ENCODE peak calls at places on chromosomes 1 and 21, in four cellular contexts. Z is CD8-positive, alpha-beta T cell; U is ovary; C is lower lobe of right lung. R is an unnamed sample.
A peak's percentile ranks its signal among the peaks of the same experiment; 100 is the strongest.

GRCh38 chr21:42721341-42721824 is 68.0 kb downstream of the PDE9A start:
- DNase-seq in Z (no peak), C (no peak), U (no peak), R (no peak)

GRCh38 chr1:231295938-231296337 is 41.7 kb downstream of the EXOC8 start:
- DNase-seq in C (no peak), U (no peak), Z (no peak), R (no peak)

GRCh38 chr1:157595356-157595755 is 2.5 kb downstream of the FCRL4 start:
- DNase-seq in C (no peak), U (no peak), Z (no peak), R (no peak)

GRCh38 chr1:236748471-236748870 is 46.6 kb upstream of the MTR start:
- DNase-seq in Z (no peak), U (no peak), C (no peak), R (no peak)

GRCh38 chr1:3327936-3328590 is 126.4 kb upstream of the ARHGEF16 start:
- DNase-seq in Z (no peak), C (no peak), U (no peak), R (peak; percentile 76)

GRCh38 chr1:185337221-185337620 is 20.2 kb upstream of the IVNS1ABP start:
- DNase-seq in Z (no peak), U (no peak), C (no peak), R (no peak)

GRCh38 chr21:33024278-33025103 is 1.2 kb upstream of the OLIG2 start:
- DNase-seq in U (no peak), C (no peak), Z (no peak), R (no peak)

GRCh38 chr1:145884675-145885074 is 991 bp downstream of the ANKRD35 start:
- DNase-seq in U (no peak), C (no peak), Z (no peak), R (no peak)

GRCh38 chr1:236913371-236914037 is 90.7 kb downstream of the MT1HL1 start:
- DNase-seq in C (no peak), U (no peak), Z (no peak), R (no peak)

GRCh38 chr1:243421784-243422183 is 165.9 kb downstream of the SDCCAG8 start:
- DNase-seq in U (peak; percentile 59), C (no peak), Z (no peak), R (no peak)

GRCh38 chr1:2386636-2387611 is 4.4 kb downstream of the MORN1 start:
- DNase-seq in U (peak; percentile 37), C (peak; percentile 41), Z (no peak), R (no peak)

GRCh38 chr1:162285149-162285561 is 91.5 kb downstream of the SPATA46 start:
- DNase-seq in U (no peak), C (peak; percentile 74), Z (no peak), R (peak; percentile 28)

GRCh38 chr1:32276328-32276727 is 15.6 kb upstream of the HDAC1 start:
- DNase-seq in Z (no peak), C (no peak), U (no peak), R (no peak)

GRCh38 chr1:229874150-229874549 is 192.9 kb upstream of the GALNT2 start:
- DNase-seq in U (no peak), Z (no peak), C (no peak), R (no peak)

GRCh38 chr1:107264561-107264960 is 123.7 kb downstream of the NTNG1 start:
- DNase-seq in U (no peak), Z (no peak), C (no peak), R (no peak)

GRCh38 chr1:205480349-205481278 is 23.9 kb upstream of the CDK18 start:
- DNase-seq in Z (peak; percentile 43), U (no peak), C (no peak), R (no peak)

GRCh38 chr1:39381839-39382238 is 109.6 kb upstream of the BMP8A start:
- DNase-seq in C (no peak), U (no peak), Z (no peak), R (peak; percentile 51)

GRCh38 chr1:39376656-39377055 is 114.8 kb upstream of the BMP8A start:
- DNase-seq in Z (no peak), C (no peak), U (no peak), R (no peak)

GRCh38 chr1:39379187-39379586 is 112.2 kb upstream of the BMP8A start:
- DNase-seq in Z (no peak), C (no peak), U (no peak), R (no peak)

GRCh38 chr1:39380036-39380435 is 111.4 kb upstream of the BMP8A start:
- DNase-seq in Z (no peak), U (no peak), C (no peak), R (no peak)

DNA sequence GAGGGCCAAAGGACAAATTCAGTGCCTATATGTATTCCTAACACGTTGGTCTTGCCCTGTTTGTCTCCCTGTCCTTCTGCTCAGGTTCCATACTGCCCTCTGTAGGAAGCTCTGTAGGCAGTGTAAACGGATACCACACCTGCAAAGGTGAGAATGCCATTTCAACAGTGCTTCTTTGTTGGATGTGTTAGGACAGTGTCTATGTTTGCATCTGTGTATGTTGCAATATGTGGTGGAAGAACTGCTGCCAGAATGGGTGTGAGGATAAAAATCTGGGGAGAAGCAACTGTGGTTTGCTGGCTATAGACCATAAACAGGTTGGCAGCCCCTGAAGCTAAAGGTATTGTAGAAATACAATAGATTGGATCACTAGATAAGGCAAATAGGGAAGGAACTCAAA is 113.1 kb upstream of the BMP8A start:
- DNase-seq in Z (no peak), U (no peak), C (no peak), R (no peak)
- TF ChIP-seq CTCF in Z (no peak), U (no peak), C (peak; percentile 25), R (peak; percentile 43)

GRCh38 chr1:155139895-155140629 is at the start of gene DPM3:
- DNase-seq in C (peak; percentile 95), Z (peak; percentile 73), U (peak; percentile 91), R (peak; percentile 90)
- TF ChIP-seq CTCF in C (no peak), Z (no peak), U (no peak), R (no peak)

DNA sequence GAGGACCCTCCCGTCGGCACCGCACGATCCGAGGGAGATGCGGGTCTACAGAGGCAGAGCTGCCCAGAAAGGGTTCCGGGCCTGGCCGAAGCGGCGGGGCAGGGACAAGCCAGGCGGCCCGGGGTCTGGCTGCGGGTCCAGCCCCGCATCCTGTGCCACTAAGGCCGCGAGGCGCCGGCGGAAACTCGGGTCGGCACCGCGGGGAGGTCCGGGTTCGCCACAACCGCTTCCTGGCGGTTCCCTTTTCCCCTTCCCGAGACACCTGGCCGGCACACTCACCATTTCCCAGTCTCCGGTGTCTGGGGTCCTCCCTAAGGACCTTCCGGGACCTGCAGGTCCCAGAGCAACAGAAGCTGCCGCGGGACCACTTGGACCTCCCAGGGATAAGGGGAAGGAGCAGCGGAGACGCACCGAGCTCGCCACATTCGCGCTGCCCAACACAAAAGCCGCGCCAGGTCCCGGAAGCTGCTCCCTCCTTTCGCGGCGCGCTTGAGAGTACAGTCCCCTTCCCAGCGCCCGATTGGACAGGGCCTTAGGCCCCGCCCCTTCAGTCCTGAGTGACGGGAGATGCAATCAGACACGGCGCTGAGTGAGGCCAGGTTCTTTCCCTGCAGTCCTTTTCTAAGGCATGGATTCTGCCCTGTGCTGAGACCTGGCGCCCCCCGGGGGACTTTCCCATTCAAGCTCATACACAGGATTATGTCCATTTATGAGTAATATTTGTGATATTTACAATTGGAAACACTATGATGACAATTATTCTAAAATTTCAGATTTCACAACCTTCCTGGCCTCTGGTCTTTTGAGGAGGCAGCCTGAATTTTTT is at the start of gene ZNF670:
- DNase-seq in Z (peak; percentile 57), U (peak; percentile 95), C (peak; percentile 96), R (peak; percentile 96)
- TF ChIP-seq CTCF in Z (no peak), U (no peak), C (no peak), R (no peak)

DNA sequence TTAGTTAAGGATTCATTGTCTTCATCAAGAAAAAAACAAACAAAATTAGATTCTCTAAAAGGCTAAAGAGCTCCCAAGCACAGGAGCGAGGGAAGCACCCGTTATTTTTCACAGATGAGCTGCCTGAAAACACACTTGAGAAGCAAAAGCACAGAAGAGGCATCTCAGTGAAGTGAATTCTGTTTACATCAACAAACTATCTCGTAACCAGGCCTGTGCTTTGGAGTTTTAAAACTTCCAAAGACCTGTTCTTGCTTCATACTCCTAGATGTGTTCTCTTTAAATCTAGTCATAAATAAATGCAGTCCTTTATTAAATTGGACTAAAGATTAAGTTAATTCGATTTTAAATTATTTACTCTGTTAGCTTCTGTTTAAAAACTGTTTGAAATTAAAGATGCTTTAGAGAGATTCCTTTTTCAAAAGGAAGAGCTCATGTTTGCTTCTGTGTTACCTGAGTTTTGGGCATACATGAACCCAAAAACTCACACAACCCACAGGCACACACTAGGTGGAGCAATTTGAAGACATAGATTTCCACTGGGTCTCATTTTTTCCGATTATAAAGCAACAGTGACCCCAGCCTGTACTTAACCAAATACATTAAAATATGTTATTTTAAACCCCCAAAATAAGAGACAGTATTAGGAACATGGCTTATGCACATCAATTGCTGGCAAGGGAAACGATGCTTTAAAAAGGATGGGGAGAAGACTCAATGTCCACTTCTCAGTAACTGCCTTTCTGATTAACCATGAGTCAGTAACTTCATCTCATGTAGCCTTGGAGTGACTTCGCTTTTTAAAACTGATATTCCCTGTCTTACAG is 648.2 kb downstream of the SMYD3 start:
- DNase-seq in U (no peak), Z (no peak), C (no peak), R (no peak)
- TF ChIP-seq CTCF in U (no peak), Z (no peak), C (no peak), R (peak; percentile 22)

GRCh38 chr1:84478876-84479868 is at the start of gene RPF1:
- DNase-seq in U (peak; percentile 74), C (peak; percentile 88), Z (peak; percentile 55), R (peak; percentile 73)
- TF ChIP-seq CTCF in U (no peak), C (no peak), Z (no peak), R (no peak)

DNA sequence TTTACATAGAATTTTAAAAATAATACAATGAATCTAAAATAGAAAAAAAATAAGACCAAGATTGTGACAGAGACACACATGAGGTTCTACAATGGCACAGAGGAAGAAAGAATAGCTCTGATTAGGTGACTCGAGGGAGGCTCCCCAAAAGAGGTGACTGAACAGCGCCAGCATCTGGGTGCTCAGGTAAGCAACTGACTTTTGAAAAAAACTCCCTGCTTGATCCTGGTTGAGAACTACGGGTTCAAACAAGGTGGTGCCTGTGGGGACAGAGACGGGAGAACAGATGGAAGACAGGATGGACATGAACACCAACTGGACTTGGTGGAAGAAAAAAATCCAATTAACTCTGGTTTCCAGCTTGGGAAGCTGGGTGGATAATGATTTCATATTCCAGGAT is 22.5 kb downstream of the BATF3 start:
- DNase-seq in Z (no peak), C (no peak), U (no peak), R (no peak)
- TF ChIP-seq CTCF in Z (no peak), C (no peak), U (no peak), R (no peak)

DNA sequence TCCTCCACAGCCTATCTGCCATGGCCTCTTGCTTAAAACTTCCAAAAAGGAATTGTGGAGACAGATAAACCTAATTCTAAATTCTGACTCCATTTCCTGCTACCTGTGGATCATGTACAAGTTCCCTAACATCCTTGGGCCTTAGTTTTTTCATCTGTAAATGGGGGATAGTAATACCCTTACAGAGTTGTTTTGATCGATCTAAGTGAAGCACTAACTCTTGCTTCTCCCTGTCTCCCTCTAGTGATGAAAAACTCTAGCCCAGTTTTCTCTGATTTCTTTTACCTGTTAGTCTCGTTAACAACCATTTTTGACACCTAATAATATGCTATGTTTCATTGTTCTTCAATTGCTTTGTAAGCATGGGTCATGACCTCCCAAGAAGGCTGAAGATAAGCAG is 65.9 kb downstream of the TM2D1 start:
- DNase-seq in C (no peak), Z (no peak), U (no peak), R (no peak)
- TF ChIP-seq CTCF in C (no peak), Z (no peak), U (no peak), R (peak; percentile 13)

GRCh38 chr1:166133276-166133841 is 33.4 kb downstream of the FAM78B start:
- DNase-seq in U (no peak), Z (no peak), C (no peak), R (no peak)
- TF ChIP-seq CTCF in U (no peak), Z (no peak), C (peak; percentile 11), R (peak; percentile 25)

GRCh38 chr1:20342294-20343148 is 51.8 kb downstream of the VWA5B1 start:
- DNase-seq in C (no peak), Z (no peak), U (no peak), R (no peak)
- TF ChIP-seq CTCF in C (no peak), Z (no peak), U (no peak), R (no peak)

R was measured in left ventricle myocardium inferior.